ENCODE peak calls at places on chromosomes 5 and 9, in eight cellular contexts. X is cardiac fibroblast, Z is skeletal muscle cell, Y is heart left ventricle, E is pancreas, F is mucosa of descending colon, I is NB4, V is fibroblast of pulmonary artery. O is an unnamed sample.

GRCh38 chr9:127983847-127984289 is 3.1 kb upstream of the EEIG1 start:
- DNase-seq in X (no peak), Z (no peak), Y (no peak), E (no peak), F (no peak), I (no peak), V (no peak), O (no peak)

GRCh38 chr9:27528278-27528885 is 1.2 kb downstream of the MOB3B start:
- DNase-seq in X (peak), Z (no peak), Y (peak), E (peak), F (peak), I (no peak), V (peak), O (no peak)

GRCh38 chr5:116598871-116599270 is 24.2 kb upstream of the SEMA6A start:
- DNase-seq in X (no peak), Z (no peak), Y (no peak), E (no peak), F (no peak), I (no peak), V (no peak), O (no peak)

GRCh38 chr5:140321796-140322195 is 18.9 kb upstream of the PFDN1 start:
- DNase-seq in X (no peak), Z (no peak), Y (peak), E (no peak), F (no peak), I (peak), V (no peak), O (no peak)

GRCh38 chr5:9302228-9302627 is 243.6 kb downstream of the SEMA5A start:
- DNase-seq in X (peak), Z (no peak), Y (no peak), E (no peak), F (no peak), I (no peak), V (peak), O (no peak)

GRCh38 chr5:101123365-101123764 is 220.3 kb upstream of the ST8SIA4 start:
- DNase-seq in X (no peak), Z (no peak), Y (no peak), E (no peak), F (no peak), I (no peak), V (no peak), O (no peak)

GRCh38 chr5:72071906-72072305 is 35.4 kb upstream of the MAP1B start:
- DNase-seq in X (no peak), Z (no peak), Y (no peak), E (no peak), F (no peak), I (no peak), V (no peak), O (no peak)

GRCh38 chr9:101737705-101738565 is 512 bp downstream of the GRIN3A start:
- DNase-seq in X (peak), Z (no peak), Y (peak), E (peak), F (peak), I (no peak), V (no peak), O (no peak)

GRCh38 chr9:755454-756381 is 85.8 kb upstream of the DMRT1 start:
- DNase-seq in X (peak), Z (peak), Y (no peak), E (no peak), F (no peak), I (peak), V (peak), O (no peak)

GRCh38 chr5:43195670-43196265 is 3.7 kb downstream of the NIM1K start:
- DNase-seq in X (no peak), Z (no peak), Y (no peak), E (no peak), F (no peak), I (no peak), V (no peak), O (no peak)

GRCh38 chr5:177399903-177400868 is at the start of gene PFN3:
- DNase-seq in X (peak), Z (no peak), Y (no peak), E (no peak), F (peak), I (no peak), V (peak), O (no peak)

GRCh38 chr5:133421394-133421793 is 190.9 kb downstream of the FSTL4 start:
- DNase-seq in X (peak), Z (no peak), Y (no peak), E (no peak), F (no peak), I (peak), V (peak), O (no peak)

GRCh38 chr5:90161399-90161798 is 248.2 kb downstream of the CETN3 start:
- DNase-seq in X (peak), Z (no peak), Y (peak), E (peak), F (peak), I (peak), V (peak), O (no peak)

GRCh38 chr5:115072266-115073056 is 97.2 kb downstream of the TRIM36 start:
- DNase-seq in X (no peak), Z (no peak), Y (no peak), E (no peak), F (no peak), I (no peak), V (no peak), O (no peak)

GRCh38 chr5:169649486-169649885 is 12.4 kb downstream of the DOCK2 start:
- DNase-seq in X (no peak), Z (no peak), Y (no peak), E (no peak), F (no peak), I (no peak), V (no peak), O (no peak)

GRCh38 chr5:53063791-53064190 is 45.8 kb downstream of the MOCS2 start:
- DNase-seq in X (peak), Z (no peak), Y (no peak), E (no peak), F (no peak), I (no peak), V (no peak), O (no peak)

GRCh38 chr9:132077881-132078280 is 1.8 kb downstream of the MED27 start:
- DNase-seq in X (no peak), Z (no peak), Y (no peak), E (no peak), F (no peak), I (no peak), V (peak), O (no peak)

GRCh38 chr5:86546050-86546449 is 71.7 kb upstream of the COX7C start:
- DNase-seq in X (no peak), Z (no peak), Y (no peak), E (no peak), F (no peak), I (no peak), V (no peak), O (no peak)

GRCh38 chr9:119284118-119284517 is 85.1 kb downstream of the BRINP1 start:
- DNase-seq in X (no peak), Z (no peak), Y (no peak), E (no peak), F (no peak), I (peak), V (no peak), O (no peak)

GRCh38 chr5:143316844-143317631 is 86.4 kb downstream of the NR3C1 start:
- DNase-seq in X (peak), Z (no peak), Y (no peak), E (no peak), F (no peak), I (no peak), V (peak), O (no peak)

GRCh38 chr9:41229408-41230401 is 40.6 kb upstream of the ZNG1F start:
- DNase-seq in X (peak), Z (no peak), Y (peak), E (peak), F (peak), I (peak), V (peak), O (no peak)

GRCh38 chr9:136674786-136675349 is 12.2 kb downstream of the EGFL7 start:
- DNase-seq in X (no peak), Z (no peak), Y (no peak), E (peak), F (peak), I (no peak), V (peak), O (no peak)

GRCh38 chr9:114108016-114108833 is 9.1 kb upstream of the KIF12 start:
- DNase-seq in X (peak), Z (peak), Y (peak), E (peak), F (peak), I (peak), V (peak), O (no peak)

GRCh38 chr5:136210259-136210658 is 17.3 kb upstream of the SMIM32 start:
- DNase-seq in X (peak), Z (no peak), Y (no peak), E (no peak), F (no peak), I (no peak), V (peak), O (no peak)

GRCh38 chr5:142478116-142478515 is 153.3 kb upstream of the SPRY4 start:
- DNase-seq in X (no peak), Z (no peak), Y (no peak), E (no peak), F (no peak), I (no peak), V (no peak), O (no peak)

GRCh38 chr5:180214870-180215737 is 6.1 kb upstream of the RASGEF1C start:
- DNase-seq in X (no peak), Z (no peak), Y (no peak), E (no peak), F (no peak), I (no peak), V (no peak), O (no peak)

GRCh38 chr5:67193479-67193878 is 3.1 kb downstream of the CD180 start:
- DNase-seq in X (no peak), Z (no peak), Y (no peak), E (no peak), F (no peak), I (no peak), V (no peak), O (no peak)

GRCh38 chr9:112864413-112864812 is 26.3 kb downstream of the SLC46A2 start:
- DNase-seq in X (no peak), Z (no peak), Y (no peak), E (no peak), F (no peak), I (peak), V (no peak), O (no peak)

GRCh38 chr5:93582677-93583524 is at the start of gene NR2F1:
- DNase-seq in X (peak), Z (peak), Y (no peak), E (no peak), F (peak), I (peak), V (peak), O (peak)

GRCh38 chr9:72858089-72858912 is 94.6 kb downstream of the ALDH1A1 start:
- DNase-seq in X (peak), Z (no peak), Y (no peak), E (no peak), F (peak), I (no peak), V (peak), O (no peak)

GRCh38 chr5:72507360-72508238 is at the start of gene ZNF366:
- DNase-seq in X (no peak), Z (no peak), Y (no peak), E (no peak), F (no peak), I (no peak), V (no peak), O (no peak)

DNA sequence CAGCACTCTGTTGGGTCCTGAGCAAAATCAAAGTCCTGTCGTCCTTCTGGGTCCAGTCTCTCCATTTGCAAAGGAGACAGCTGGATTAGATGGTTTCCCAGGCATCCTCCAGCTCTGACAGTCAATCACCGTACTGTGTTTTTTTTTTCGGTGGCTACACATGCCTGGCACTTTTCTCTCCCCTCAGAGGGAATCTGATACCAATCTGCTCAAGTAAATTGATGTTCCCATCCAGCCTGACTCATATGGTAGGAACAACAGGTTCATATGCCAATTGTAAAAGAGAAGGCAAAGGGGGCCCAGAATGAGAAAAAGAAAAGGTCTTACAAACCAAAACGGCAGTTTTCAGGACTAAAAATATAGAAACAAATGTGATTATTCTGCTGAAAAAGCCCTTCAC is 1.2 kb downstream of the FBXO10 start:
- DNase-seq in X (peak), Z (peak), Y (no peak), E (no peak), F (no peak), I (no peak), V (no peak), O (no peak)
- H3K4me3 ChIP-seq in X (peak), Z (peak), Y (peak), E (peak), F (no peak), I (no peak), V (peak), O (peak)

GRCh38 chr5:158013303-158013702 is 154.4 kb upstream of the CLINT1 start:
- DNase-seq in X (no peak), Z (no peak), Y (no peak), E (no peak), F (no peak), I (no peak), V (no peak), O (no peak)
- H3K4me3 ChIP-seq in X (no peak), Z (no peak), Y (no peak), E (no peak), F (no peak), I (no peak), V (no peak), O (no peak)

DNA sequence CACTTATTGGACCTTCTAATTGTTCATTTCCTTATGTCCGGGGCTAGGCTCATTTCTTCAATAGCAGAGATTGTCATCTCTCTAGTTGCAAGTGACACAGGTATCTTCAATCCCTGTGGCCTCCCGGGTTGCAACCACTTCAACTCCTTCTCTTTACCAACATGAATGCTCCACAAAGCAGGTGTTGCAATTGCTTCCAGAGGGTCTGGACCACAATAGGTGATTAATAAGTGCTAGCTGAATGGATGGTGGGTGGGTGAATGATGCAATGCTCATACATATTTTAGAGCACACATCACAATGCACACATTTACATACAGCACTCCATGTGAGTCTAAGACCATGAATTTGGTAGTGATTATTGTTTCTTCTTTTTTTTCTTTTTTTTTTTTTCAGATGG is 2.6 kb downstream of the CEMIP2 start:
- DNase-seq in X (peak), Z (no peak), Y (no peak), E (no peak), F (no peak), I (no peak), V (peak), O (no peak)
- H3K4me3 ChIP-seq in X (no peak), Z (peak), Y (no peak), E (no peak), F (no peak), I (no peak), V (no peak), O (peak)

DNA sequence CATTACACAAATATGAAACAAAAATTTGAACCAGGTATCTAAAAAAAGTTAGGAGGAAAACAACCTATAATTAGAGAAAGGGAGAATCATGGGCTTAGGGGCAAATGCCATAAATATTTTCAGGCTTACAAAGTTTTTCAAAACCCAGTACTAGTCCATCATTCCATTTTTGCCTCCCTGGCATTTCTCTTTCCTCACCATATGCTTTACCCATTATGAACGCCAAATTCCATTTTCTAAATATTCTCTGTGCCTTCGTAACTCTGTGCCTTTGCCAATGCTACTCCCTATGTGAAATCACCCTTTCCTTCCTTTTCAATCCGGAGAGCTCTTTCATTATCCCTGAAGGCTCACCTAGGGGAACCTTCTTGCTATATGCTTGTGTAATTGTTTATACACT is 434.1 kb downstream of the ZSWIM6 start:
- DNase-seq in X (no peak), Z (no peak), Y (no peak), E (no peak), F (no peak), I (no peak), V (no peak), O (no peak)
- H3K4me3 ChIP-seq in X (no peak), Z (no peak), Y (no peak), E (no peak), F (no peak), I (no peak), V (no peak), O (no peak)

GRCh38 chr5:95861858-95862561 is 39.5 kb upstream of the GLRX start:
- DNase-seq in X (peak), Z (no peak), Y (no peak), E (no peak), F (no peak), I (peak), V (peak), O (no peak)
- H3K4me3 ChIP-seq in X (no peak), Z (no peak), Y (no peak), E (no peak), F (no peak), I (no peak), V (peak), O (no peak)